ENCODE peak calls at places on chromosomes 3 and 15, in nine cellular contexts. B, V, G, W, L, M, K, S and R are unnamed samples.

GRCh38 chr15:92097473-92098178 is 244.1 kb downstream of the SLCO3A1 start:
- DNase-seq in B (no peak), V (peak), G (peak), W (peak), L (peak), M (no peak), K (peak), S (peak), R (no peak)

GRCh38 chr3:77506384-77506783 is 466.5 kb downstream of the ROBO2 start:
- DNase-seq in B (no peak), V (no peak), G (no peak), W (no peak), L (peak), M (no peak), K (no peak), S (no peak), R (no peak)

GRCh38 chr3:190486201-190486865 is 27.6 kb upstream of the IL1RAP start:
- DNase-seq in B (no peak), V (no peak), G (peak), W (no peak), L (no peak), M (no peak), K (no peak), S (no peak), R (no peak)

GRCh38 chr3:56887402-56888025 is 85.8 kb upstream of the ARHGEF3 start:
- DNase-seq in B (no peak), V (no peak), G (no peak), W (no peak), L (no peak), M (no peak), K (no peak), S (no peak), R (no peak)

GRCh38 chr15:86362556-86362955 is 282.9 kb downstream of the AGBL1 start:
- DNase-seq in B (no peak), V (no peak), G (peak), W (no peak), L (no peak), M (no peak), K (peak), S (no peak), R (no peak)

GRCh38 chr3:58804914-58805313 is 138.3 kb upstream of the FAM3D start:
- DNase-seq in B (no peak), V (no peak), G (no peak), W (no peak), L (no peak), M (no peak), K (no peak), S (no peak), R (no peak)

GRCh38 chr3:99175276-99175801 is 273.8 kb upstream of the DCBLD2 start:
- DNase-seq in B (no peak), V (no peak), G (no peak), W (no peak), L (no peak), M (no peak), K (no peak), S (no peak), R (no peak)

GRCh38 chr3:123610331-123610730 is 25.5 kb upstream of the HACD2 start:
- DNase-seq in B (no peak), V (no peak), G (peak), W (no peak), L (no peak), M (no peak), K (no peak), S (no peak), R (no peak)

GRCh38 chr15:86010398-86010797 is 69.3 kb upstream of the AGBL1 start:
- DNase-seq in B (no peak), V (no peak), G (no peak), W (no peak), L (no peak), M (no peak), K (no peak), S (no peak), R (no peak)

GRCh38 chr3:116201032-116201690 is 244.1 kb downstream of the LSAMP start:
- DNase-seq in B (no peak), V (no peak), G (no peak), W (no peak), L (no peak), M (no peak), K (no peak), S (no peak), R (no peak)

GRCh38 chr3:157542711-157543485 is 39.7 kb upstream of the VEPH1 start:
- DNase-seq in B (no peak), V (peak), G (peak), W (no peak), L (peak), M (no peak), K (peak), S (no peak), R (no peak)